ENCODE peak calls at places on chromosomes 11 and 22, in five cellular contexts. G, W, I, E and S are unnamed samples.
A peak's percentile ranks its signal among the peaks of the same experiment; 100 is the strongest.

GRCh38 chr22:30876221-30876751 is 92.3 kb downstream of the MORC2 start:
- DNase-seq in I (no peak), E (no peak), G (no peak), W (peak; percentile 39), S (peak; percentile 21)

GRCh38 chr11:131253885-131254204 is 116.6 kb upstream of the NTM start:
- DNase-seq in E (no peak), W (no peak), I (no peak), G (no peak), S (no peak)

GRCh38 chr11:37532271-37532670 is 934.2 kb upstream of the RAG2 start:
- DNase-seq in E (no peak), W (no peak), G (no peak), I (no peak), S (no peak)

GRCh38 chr11:13338437-13339069 is 61.0 kb downstream of the BMAL1 start:
- DNase-seq in E (no peak), I (no peak), W (no peak), G (peak; percentile 66), S (no peak)

GRCh38 chr11:1194231-1194976 is 28.5 kb upstream of the MUC5B start:
- DNase-seq in G (no peak), W (peak; percentile 75), E (no peak), I (peak; percentile 13), S (peak; percentile 46)

GRCh38 chr22:37419916-37420655 is 7.2 kb downstream of the ELFN2 start:
- DNase-seq in W (peak; percentile 55), E (no peak), G (peak; percentile 45), I (no peak), S (no peak)

GRCh38 chr22:24937114-24937513 is 9.4 kb downstream of the LHFPL7 start:
- DNase-seq in G (peak; percentile 29), E (no peak), W (no peak), I (no peak), S (no peak)

GRCh38 chr22:48204296-48204695 is 1441.8 kb downstream of the TBC1D22A start:
- DNase-seq in G (peak; percentile 2), E (no peak), W (no peak), I (no peak), S (no peak)

GRCh38 chr11:28525636-28526405 is 417.6 kb downstream of the METTL15 start:
- DNase-seq in G (no peak), E (no peak), I (no peak), W (peak; percentile 62), S (no peak)

GRCh38 chr11:9604134-9604533 is 30.7 kb downstream of the WEE1 start:
- DNase-seq in E (no peak), W (no peak), I (no peak), G (no peak), S (no peak)

GRCh38 chr22:25659413-25659812 is 82.6 kb upstream of the MYO18B start:
- DNase-seq in E (no peak), G (no peak), W (no peak), I (no peak), S (no peak)

GRCh38 chr11:128054323-128054910 is 532.9 kb downstream of the ETS1 start:
- DNase-seq in E (no peak), I (no peak), G (peak; percentile 80), W (no peak), S (no peak)

GRCh38 chr11:86508604-86509471 is 134.2 kb downstream of the CCDC81 start:
- DNase-seq in G (peak; percentile 57), I (no peak), E (no peak), W (no peak), S (no peak)

GRCh38 chr11:28673687-28674431 is 565.7 kb downstream of the METTL15 start:
- DNase-seq in W (no peak), G (peak; percentile 66), I (no peak), E (no peak), S (no peak)

GRCh38 chr11:88359529-88359928 is 22.0 kb upstream of the CTSC start:
- DNase-seq in I (no peak), E (no peak), W (no peak), G (no peak), S (no peak)

GRCh38 chr11:123478352-123478986 is 48.4 kb downstream of the GRAMD1B start:
- DNase-seq in W (no peak), I (peak; percentile 30), E (peak; percentile 28), G (peak; percentile 48), S (no peak)

GRCh38 chr22:43789452-43789851 is 22.7 kb downstream of the EFCAB6 start:
- DNase-seq in G (peak; percentile 85), I (peak; percentile 38), E (no peak), W (no peak), S (no peak)

DNA sequence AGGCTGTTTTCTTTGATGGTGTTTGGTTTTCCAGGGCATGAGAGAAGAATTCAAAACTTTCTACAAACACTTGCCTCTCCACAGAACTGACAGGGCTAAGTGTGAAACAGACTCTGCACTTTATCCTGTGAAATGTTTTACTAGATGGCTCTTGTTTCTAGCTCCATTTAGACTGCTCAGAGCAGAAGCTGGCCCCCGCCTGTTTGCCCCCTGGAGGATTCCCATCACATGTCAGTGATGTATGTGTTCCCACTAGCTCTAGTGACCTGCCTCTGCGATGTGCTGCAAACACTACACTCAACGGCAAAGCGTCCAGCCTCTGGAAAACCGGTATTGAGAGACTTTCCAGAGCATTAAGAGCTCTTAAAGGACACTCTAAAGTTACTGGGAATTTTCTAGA is 41.4 kb upstream of the PCF11 start:
- DNase-seq in G (no peak), W (no peak), I (no peak), E (no peak), S (no peak)
- H3K27ac ChIP-seq in G (no peak overlapping the region), W (no peak overlapping the region), I (no peak overlapping the region), E (no peak overlapping the region), S (no peak overlapping the region)

DNA sequence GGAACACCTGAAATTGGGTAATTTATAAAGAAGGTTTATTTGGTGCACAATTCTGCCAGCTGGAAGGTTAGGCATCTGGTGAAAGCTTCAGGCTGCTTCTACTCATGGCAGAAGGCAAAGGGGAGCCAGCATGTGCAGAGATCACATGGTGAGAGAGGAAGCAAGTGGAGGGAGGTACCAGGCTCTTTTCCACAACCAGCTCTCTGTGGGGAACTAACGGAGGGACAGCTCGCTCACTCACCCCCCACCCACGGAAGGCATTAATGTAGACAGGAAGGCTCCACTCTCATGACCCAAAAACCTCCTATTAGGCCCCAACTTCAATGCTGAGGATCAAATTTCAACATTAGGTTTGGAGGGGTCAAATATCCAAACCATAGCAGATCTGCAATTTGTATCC is 75.6 kb upstream of the ARHGAP32 start:
- DNase-seq in E (no peak), I (no peak), G (no peak), W (no peak), S (no peak)
- H3K27ac ChIP-seq in E (no peak overlapping the region), I (no peak overlapping the region), G (no peak overlapping the region), W (no peak overlapping the region), S (no peak overlapping the region)

GRCh38 chr11:72075756-72076155 is 4.6 kb downstream of the NUMA1 start:
- DNase-seq in E (no peak), W (no peak), I (no peak), G (no peak), S (no peak)
- H3K27ac ChIP-seq in E (no peak overlapping the region), W (peak overlapping the region; percentile 67), I (no peak overlapping the region), G (no peak overlapping the region), S (no peak overlapping the region)

DNA sequence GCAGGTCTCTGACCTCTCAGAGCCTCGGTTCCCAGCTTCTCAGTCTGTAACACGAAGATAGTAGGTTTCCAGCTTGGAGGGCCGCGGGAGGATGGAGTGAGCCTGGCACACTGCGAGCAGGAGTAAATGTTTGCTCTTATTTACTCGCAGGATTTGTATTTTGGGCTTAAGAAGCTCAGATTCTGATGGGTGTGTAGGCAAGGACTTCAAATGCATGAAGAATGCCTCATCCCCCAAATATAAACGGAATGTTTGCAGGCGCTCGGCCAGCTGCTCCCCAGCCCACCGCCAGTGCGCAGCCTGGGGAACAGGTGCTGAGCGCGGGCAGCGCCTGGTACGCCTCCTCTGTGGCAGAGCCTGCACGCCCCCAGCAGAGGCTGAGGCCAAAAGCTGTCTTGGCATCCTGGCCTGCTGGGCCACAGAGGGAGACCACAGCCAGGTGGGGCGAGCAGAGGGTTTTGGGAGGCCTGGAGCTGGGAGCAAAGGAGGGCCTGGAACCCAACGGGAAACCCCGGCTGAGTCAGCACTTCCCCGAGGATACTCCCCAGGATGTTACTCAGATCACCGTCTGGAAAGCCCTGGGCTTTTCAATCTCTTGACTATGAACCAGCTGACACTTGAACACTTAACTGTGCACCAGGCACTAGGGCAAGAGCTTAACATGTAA is 9.4 kb downstream of the EHD1 start:
- DNase-seq in G (peak; percentile 95), W (peak; percentile 82), E (peak; percentile 53), I (peak; percentile 70), S (peak; percentile 88)
- H3K27ac ChIP-seq in G (peak overlapping the region; percentile 22), W (peak overlapping the region; percentile 90), E (peak overlapping the region; percentile 74), I (peak overlapping the region; percentile 98), S (peak overlapping the region; percentile 75)

GRCh38 chr22:40605676-40606250 is 30.8 kb downstream of the MRTFA start:
- DNase-seq in G (no peak), W (no peak), E (no peak), I (no peak), S (no peak)
- H3K27ac ChIP-seq in G (no peak overlapping the region), W (no peak overlapping the region), E (no peak overlapping the region), I (no peak overlapping the region), S (no peak overlapping the region)

GRCh38 chr11:65863889-65864757 is 3.9 kb downstream of the MUS81 start:
- DNase-seq in G (no peak), E (no peak), I (no peak), W (peak; percentile 37), S (no peak)
- H3K27ac ChIP-seq in G (no peak overlapping the region), E (no peak overlapping the region), I (no peak overlapping the region), W (no peak overlapping the region), S (no peak overlapping the region)

GRCh38 chr11:30984827-30985226 is 384.7 kb downstream of the DCDC1 start:
- DNase-seq in W (no peak), G (peak; percentile 34), E (no peak), I (no peak), S (no peak)

GRCh38 chr11:30983143-30983542 is 386.4 kb downstream of the DCDC1 start:
- DNase-seq in E (no peak), I (no peak), W (no peak), G (no peak), S (no peak)

GRCh38 chr11:30983810-30984441 is 385.6 kb downstream of the DCDC1 start:
- DNase-seq in W (no peak), I (no peak), G (no peak), E (no peak), S (no peak)

GRCh38 chr11:30987819-30988218 is 381.7 kb downstream of the DCDC1 start:
- DNase-seq in E (no peak), W (no peak), G (no peak), I (no peak), S (no peak)

GRCh38 chr11:30984442-30984816 is 385.1 kb downstream of the DCDC1 start:
- DNase-seq in G (peak; percentile 32), E (no peak), W (no peak), I (no peak), S (no peak)
- H3K27ac ChIP-seq in G (no peak overlapping the region), E (no peak overlapping the region), W (no peak overlapping the region), I (no peak overlapping the region), S (no peak overlapping the region)

GRCh38 chr11:36162282-36162825 is 126.9 kb downstream of the COMMD9 start:
- DNase-seq in I (no peak), G (no peak), W (no peak), E (no peak), S (no peak)
- H3K27ac ChIP-seq in I (no peak overlapping the region), G (no peak overlapping the region), W (no peak overlapping the region), E (no peak overlapping the region), S (no peak overlapping the region)

DNA sequence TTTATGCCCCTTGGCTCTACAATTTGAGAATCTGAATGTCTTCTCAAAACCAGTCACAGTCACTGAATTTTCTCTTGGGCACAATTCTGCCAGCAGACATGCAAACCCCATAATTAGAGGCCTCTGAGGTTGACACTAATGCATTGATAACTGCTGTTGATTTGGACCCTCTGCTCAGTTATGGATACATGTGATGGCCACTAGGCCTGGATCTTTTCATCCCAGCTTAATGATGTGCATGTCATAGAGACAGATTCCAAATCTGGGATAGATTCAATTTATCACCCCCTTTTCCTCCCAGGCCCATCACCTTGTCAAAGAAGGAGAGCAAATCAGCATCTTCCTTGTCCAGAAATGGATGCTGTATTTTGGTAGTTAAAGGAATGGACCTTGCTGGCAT is 92.2 kb downstream of the C11orf91 start:
- DNase-seq in E (no peak), W (no peak), G (no peak), I (no peak), S (no peak)
- H3K27ac ChIP-seq in E (no peak overlapping the region), W (no peak overlapping the region), G (no peak overlapping the region), I (no peak overlapping the region), S (no peak overlapping the region)